ENCODE peak calls at places on chromosomes 2 and 18, in nine cellular contexts. X, N, P, J, G, T, V, Z and O are unnamed samples.
A peak's percentile ranks its signal among the peaks of the same experiment; 100 is the strongest.

GRCh38 chr18:47915229-47915628 is 15.2 kb downstream of the SMAD2 start:
- DNase-seq in N (no peak), X (no peak), Z (no peak), V (no peak), J (no peak), T (peak; percentile 30), G (no peak), P (no peak), O (no peak)

GRCh38 chr2:233501198-233502076 is 65.1 kb downstream of the USP40 start:
- DNase-seq in T (peak; percentile 81), J (peak; percentile 75), P (no peak), Z (no peak), X (no peak), V (peak; percentile 43), N (no peak), G (no peak), O (no peak)

GRCh38 chr2:233319256-233319655 is 11.6 kb downstream of the SAG start:
- DNase-seq in N (no peak), J (no peak), V (no peak), X (no peak), G (no peak), Z (no peak), T (no peak), P (no peak), O (no peak)

GRCh38 chr2:223896751-223897320 is 48.3 kb downstream of the WDFY1 start:
- DNase-seq in G (peak; percentile 23), X (no peak), Z (no peak), V (no peak), J (peak; percentile 54), N (no peak), T (peak; percentile 12), P (no peak), O (no peak)

GRCh38 chr2:105801961-105802360 is 57.2 kb downstream of the NCK2 start:
- DNase-seq in G (no peak), T (no peak), J (no peak), Z (no peak), X (no peak), V (no peak), P (no peak), N (no peak), O (no peak)

GRCh38 chr2:196939381-196939780 is 12.9 kb upstream of the PGAP1 start:
- DNase-seq in X (no peak), T (peak; percentile 72), P (no peak), Z (no peak), N (no peak), V (no peak), G (no peak), J (peak; percentile 18), O (no peak)

GRCh38 chr2:203584784-203585183 is 49.7 kb upstream of the RAPH1 start:
- DNase-seq in J (no peak), G (no peak), V (no peak), T (no peak), P (no peak), Z (no peak), X (no peak), N (no peak), O (no peak)

GRCh38 chr2:172429351-172429968 is 2.1 kb downstream of the ITGA6 start:
- DNase-seq in P (no peak), N (no peak), J (no peak), X (no peak), Z (no peak), G (no peak), V (no peak), T (peak; percentile 31), O (no peak)